ENCODE peak calls at places on chromosomes 2 and 18, in ten cellular contexts. P is KBM-7; W is NAMALWA; M is GM12891; E is heart left ventricle; Z is dermis blood vessel endothelial cell; B is dorsolateral prefrontal cortex; R is stimulated activated CD4-positive, alpha-beta T cell treated with anti-CD3 and anti-CD28 coated beads, Interleukin-15, amount 100 ng/mL, for 1 hour; F is fibroblast of mammary gland; A is endothelial cell. D is an unnamed sample.

GRCh38 chr2:236776695-236777251 is 207.1 kb downstream of the ACKR3 start:
- DNase-seq in P (no peak), W (no peak), M (no peak), E (no peak), Z (peak; percentile 79), B (no peak), R (no peak), F (peak; percentile 97), A (no peak), D (no peak)

GRCh38 chr2:136375017-136375901 is 257.3 kb upstream of the CXCR4 start:
- DNase-seq in P (peak; percentile 26), W (no peak), M (no peak), E (no peak), Z (no peak), B (no peak), R (no peak), F (no peak), A (no peak), D (no peak)

GRCh38 chr2:96802281-96802595 is 13.8 kb upstream of the CNNM3 start:
- DNase-seq in P (no peak), W (peak; percentile 25), M (no peak), E (no peak), Z (no peak), B (no peak), R (peak; percentile 30), F (no peak), A (no peak), D (no peak)

GRCh38 chr2:188596054-188596453 is 304.4 kb downstream of the GULP1 start:
- DNase-seq in P (no peak), W (no peak), M (no peak), E (no peak), Z (peak; percentile 50), B (no peak), R (no peak), F (peak; percentile 32), A (no peak), D (no peak)

GRCh38 chr2:238504181-238504711 is 77.5 kb downstream of the ASB1 start:
- DNase-seq in P (no peak), W (no peak), M (no peak), E (peak; percentile 37), Z (peak; percentile 30), B (no peak), R (no peak), F (no peak), A (no peak), D (no peak)

GRCh38 chr2:147806846-147807245 is 38.0 kb upstream of the ACVR2A start:
- DNase-seq in P (no peak), W (no peak), M (no peak), E (no peak), Z (no peak), B (no peak), R (no peak), F (no peak), A (no peak), D (no peak)

GRCh38 chr2:12778369-12778768 is 61.6 kb downstream of the TRIB2 start:
- DNase-seq in P (no peak), W (no peak), M (no peak), E (no peak), Z (no peak), B (no peak), R (no peak), F (no peak), A (no peak), D (no peak)

GRCh38 chr2:215931256-215931903 is 82.0 kb downstream of the MREG start:
- DNase-seq in P (peak; percentile 80), W (peak; percentile 83), M (no peak), E (no peak), Z (peak; percentile 88), B (peak; percentile 61), R (peak; percentile 3), F (peak; percentile 85), A (peak; percentile 70), D (peak; percentile 45)

GRCh38 chr18:48553236-48553635 is 14.4 kb downstream of the CTIF start:
- DNase-seq in P (no peak), W (no peak), M (no peak), E (no peak), Z (no peak), B (no peak), R (no peak), F (no peak), A (no peak), D (no peak)

GRCh38 chr2:37500031-37500430 is 155.6 kb downstream of the QPCT start:
- DNase-seq in P (no peak), W (no peak), M (no peak), E (no peak), Z (no peak), B (no peak), R (no peak), F (peak; percentile 80), A (no peak), D (no peak)

GRCh38 chr18:71398530-71398929 is 1109.7 kb downstream of the SOCS6 start:
- DNase-seq in P (peak; percentile 5), W (peak; percentile 22), M (no peak), E (no peak), Z (peak; percentile 48), B (peak; percentile 48), R (no peak), F (no peak), A (no peak), D (no peak)

GRCh38 chr2:231919341-231920035 is 6.7 kb downstream of the NPPC start:
- DNase-seq in P (no peak), W (no peak), M (no peak), E (peak; percentile 61), Z (no peak), B (peak; percentile 23), R (no peak), F (no peak), A (no peak), D (no peak)

GRCh38 chr18:70931942-70932814 is 643.3 kb downstream of the SOCS6 start:
- DNase-seq in P (peak; percentile 50), W (peak; percentile 47), M (no peak), E (no peak), Z (peak; percentile 69), B (no peak), R (no peak), F (peak; percentile 45), A (no peak), D (no peak)

GRCh38 chr2:109378682-109379081 is 235.1 kb downstream of the SEPTIN10 start:
- DNase-seq in P (no peak), W (no peak), M (no peak), E (no peak), Z (no peak), B (no peak), R (no peak), F (no peak), A (no peak), D (no peak)

GRCh38 chr2:74707837-74708236 is 53.8 kb downstream of the SEMA4F start:
- DNase-seq in P (no peak), W (no peak), M (no peak), E (no peak), Z (no peak), B (no peak), R (no peak), F (no peak), A (no peak), D (no peak)

GRCh38 chr2:86298411-86299390 is 38.7 kb downstream of the REEP1 start:
- DNase-seq in P (no peak), W (no peak), M (no peak), E (no peak), Z (peak; percentile 74), B (no peak), R (no peak), F (peak; percentile 26), A (peak; percentile 43), D (no peak)

GRCh38 chr18:57813245-57813644 is 10.1 kb upstream of the ATP8B1 start:
- DNase-seq in P (no peak), W (no peak), M (no peak), E (no peak), Z (peak; percentile 94), B (no peak), R (no peak), F (peak; percentile 94), A (no peak), D (no peak)

GRCh38 chr2:207093234-207093633 is 72.5 kb downstream of the KLF7 start:
- DNase-seq in P (no peak), W (no peak), M (no peak), E (no peak), Z (no peak), B (no peak), R (no peak), F (no peak), A (no peak), D (no peak)

GRCh38 chr2:37802899-37803379 is 122.1 kb upstream of the RMDN2 start:
- DNase-seq in P (no peak), W (no peak), M (no peak), E (no peak), Z (no peak), B (no peak), R (no peak), F (peak; percentile 88), A (no peak), D (no peak)

GRCh38 chr2:3729786-3730185 is 26.4 kb downstream of the DCDC2C start:
- DNase-seq in P (no peak), W (no peak), M (no peak), E (no peak), Z (no peak), B (no peak), R (no peak), F (no peak), A (no peak), D (no peak)

GRCh38 chr18:7272268-7273049 is 41.6 kb downstream of the LRRC30 start:
- DNase-seq in P (peak; percentile 21), W (peak; percentile 12), M (no peak), E (peak; percentile 74), Z (peak; percentile 93), B (peak; percentile 77), R (no peak), F (peak; percentile 75), A (peak; percentile 68), D (peak; percentile 2)

D was measured in AML-193.